ENCODE peak calls at places on chromosomes 2 and 18, in seven cellular contexts. N is pancreas, M is AG09309, K is RWPE2, D is MM.1S, R is tibial artery, L is neural crest cell. I is an unnamed sample.

GRCh38 chr2:239826376-239826775 is 198.8 kb downstream of the NDUFA10 start:
- DNase-seq in N (no peak), M (no peak), K (no peak), D (no peak), R (no peak), L (no peak), I (no peak)

GRCh38 chr2:39380525-39381150 is 56.4 kb downstream of the MAP4K3 start:
- DNase-seq in N (no peak), M (no peak), K (no peak), D (no peak), R (no peak), L (no peak), I (no peak)

GRCh38 chr2:69177785-69178636 is 165.0 kb downstream of the ANTXR1 start:
- DNase-seq in N (peak; percentile 68), M (peak; percentile 91), K (peak; percentile 92), D (no peak), R (peak; percentile 97), L (peak; percentile 21), I (no peak)

GRCh38 chr2:45283764-45284620 is 274.7 kb upstream of the SIX2 start:
- DNase-seq in N (no peak), M (peak; percentile 65), K (no peak), D (no peak), R (no peak), L (no peak), I (no peak)

GRCh38 chr18:40810371-40810770 is 1144.7 kb upstream of the PIK3C3 start:
- DNase-seq in N (no peak), M (no peak), K (no peak), D (no peak), R (no peak), L (no peak), I (no peak)

GRCh38 chr2:150878347-150878746 is 383.3 kb downstream of the RBM43 start:
- DNase-seq in N (no peak), M (no peak), K (no peak), D (no peak), R (no peak), L (no peak), I (no peak)

GRCh38 chr2:46781468-46782189 is 134.0 kb downstream of the MCFD2 start:
- DNase-seq in N (no peak), M (no peak), K (no peak), D (no peak), R (no peak), L (no peak), I (no peak)

GRCh38 chr2:168254158-168254935 is 7.0 kb upstream of the STK39 start:
- DNase-seq in N (no peak), M (no peak), K (no peak), D (no peak), R (no peak), L (no peak), I (no peak)

GRCh38 chr2:198309673-198310280 is 505.4 kb downstream of the PLCL1 start:
- DNase-seq in N (no peak), M (no peak), K (no peak), D (peak; percentile 52), R (peak; percentile 32), L (peak; percentile 68), I (peak; percentile 54)

GRCh38 chr2:220458051-220458450 is 830.6 kb downstream of the SLC4A3 start:
- DNase-seq in N (no peak), M (no peak), K (no peak), D (no peak), R (no peak), L (no peak), I (no peak)

GRCh38 chr18:48826271-48826670 is 124.5 kb downstream of the SMAD7 start:
- DNase-seq in N (peak; percentile 31), M (no peak), K (no peak), D (no peak), R (peak; percentile 11), L (no peak), I (no peak)

GRCh38 chr2:122300758-122301157 is 545.3 kb downstream of the TSN start:
- DNase-seq in N (no peak), M (no peak), K (no peak), D (peak; percentile 36), R (no peak), L (no peak), I (no peak)

GRCh38 chr2:46416739-46417403 is 62.5 kb upstream of the TMEM247 start:
- DNase-seq in N (no peak), M (no peak), K (no peak), D (no peak), R (no peak), L (no peak), I (no peak)

GRCh38 chr2:158774663-158775062 is 20.5 kb upstream of the DAPL1 start:
- DNase-seq in N (no peak), M (no peak), K (no peak), D (no peak), R (no peak), L (no peak), I (no peak)

GRCh38 chr2:210072922-210073509 is 70.6 kb downstream of the RPE start:
- DNase-seq in N (no peak), M (peak; percentile 5), K (no peak), D (peak; percentile 24), R (no peak), L (no peak), I (peak; percentile 18)

GRCh38 chr2:183035298-183035953 is 2.8 kb downstream of the NCKAP1 start:
- DNase-seq in N (no peak), M (no peak), K (no peak), D (no peak), R (no peak), L (no peak), I (no peak)

GRCh38 chr2:238117199-238118154 is 17.3 kb downstream of the ESPNL start:
- DNase-seq in N (no peak), M (no peak), K (no peak), D (no peak), R (no peak), L (no peak), I (no peak)

GRCh38 chr2:235462415-235462790 is 31.4 kb upstream of the AGAP1 start:
- DNase-seq in N (no peak), M (no peak), K (no peak), D (no peak), R (no peak), L (no peak), I (no peak)

GRCh38 chr18:35386600-35387366 is 9.6 kb upstream of the ZNF396 start:
- DNase-seq in N (no peak), M (peak; percentile 52), K (no peak), D (peak; percentile 63), R (peak; percentile 66), L (peak; percentile 55), I (peak; percentile 70)

GRCh38 chr2:174971868-174972781 is 33.1 kb downstream of the CHN1 start:
- DNase-seq in N (no peak), M (peak; percentile 40), K (no peak), D (no peak), R (no peak), L (no peak), I (no peak)

GRCh38 chr2:230931556-230932231 is 6.7 kb upstream of the GPR55 start:
- DNase-seq in N (no peak), M (no peak), K (peak; percentile 52), D (no peak), R (no peak), L (no peak), I (no peak)

GRCh38 chr2:52475600-52475999 is 1292.0 kb upstream of the CHAC2 start:
- DNase-seq in N (no peak), M (no peak), K (no peak), D (peak; percentile 18), R (no peak), L (no peak), I (no peak)

GRCh38 chr18:11651899-11652298 is 37.2 kb upstream of the GNAL start:
- DNase-seq in N (no peak), M (no peak), K (no peak), D (no peak), R (no peak), L (no peak), I (no peak)

GRCh38 chr2:100105678-100106054 is 36.7 kb downstream of the AFF3 start:
- DNase-seq in N (no peak), M (no peak), K (no peak), D (no peak), R (no peak), L (no peak), I (no peak)

GRCh38 chr2:26555246-26556133 is 77.6 kb upstream of the OTOF start:
- DNase-seq in N (peak; percentile 34), M (no peak), K (peak; percentile 17), D (no peak), R (no peak), L (no peak), I (no peak)
- TF ChIP-seq CTCF in N (no peak), M (peak; percentile 30), K (no peak), D (no peak), R (no peak), L (no peak), I (no peak)

GRCh38 chr2:120205901-120206581 is 17.2 kb downstream of the TMEM185B start:
- DNase-seq in N (no peak), M (no peak), K (no peak), D (no peak), R (no peak), L (peak; percentile 55), I (peak; percentile 62)
- TF ChIP-seq CTCF in N (no peak), M (peak; percentile 56), K (no peak), D (peak; percentile 44), R (peak; percentile 9), L (peak; percentile 56), I (peak; percentile 47)

DNA sequence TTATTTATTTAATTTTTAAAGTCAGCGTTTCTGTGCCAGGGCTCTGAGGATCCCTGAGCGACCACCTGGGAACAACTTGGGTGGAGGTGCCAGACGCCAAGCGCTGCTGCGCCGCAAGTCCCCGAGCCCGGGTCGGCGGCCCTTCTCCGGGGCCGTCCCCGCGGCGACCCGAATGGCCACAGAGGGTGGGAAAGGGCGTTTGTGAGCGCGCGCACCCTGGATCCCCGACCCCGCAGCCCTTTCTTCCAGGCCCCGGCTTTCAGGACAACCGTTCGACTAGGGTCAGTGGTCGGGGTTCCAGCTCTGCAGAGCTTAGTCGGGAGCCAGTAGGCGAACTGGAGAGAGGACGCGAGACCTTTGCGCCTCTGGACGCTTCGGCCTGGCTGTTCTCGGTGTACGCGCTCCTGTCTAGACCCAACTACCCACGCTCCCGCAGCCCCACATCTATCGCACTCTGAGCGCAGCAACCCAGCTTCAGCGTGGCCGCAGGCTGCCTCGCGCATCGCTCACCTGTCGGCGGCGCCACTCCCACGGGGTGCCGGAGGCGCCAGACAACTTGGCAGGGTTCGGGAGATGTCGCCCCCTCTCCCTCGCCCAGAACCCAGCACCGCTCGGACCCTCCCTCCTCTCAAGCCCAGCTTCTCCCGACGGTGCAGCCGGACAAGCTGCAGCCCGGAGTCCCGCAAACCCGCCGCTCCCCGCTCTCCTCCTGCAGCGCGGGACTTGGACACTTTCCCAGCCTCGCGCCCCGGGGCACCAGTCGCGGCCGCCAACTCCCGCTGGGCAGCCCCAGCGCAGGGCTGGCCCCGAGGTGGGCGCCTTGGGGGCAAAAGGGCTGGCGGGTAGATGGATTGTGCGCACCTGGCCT is 785 bp downstream of the LYPD1 start:
- DNase-seq in N (peak; percentile 71), M (no peak), K (no peak), D (no peak), R (no peak), L (peak; percentile 22), I (no peak)
- TF ChIP-seq CTCF in N (no peak), M (peak; percentile 21), K (no peak), D (no peak), R (no peak), L (peak; percentile 27), I (no peak)

DNA sequence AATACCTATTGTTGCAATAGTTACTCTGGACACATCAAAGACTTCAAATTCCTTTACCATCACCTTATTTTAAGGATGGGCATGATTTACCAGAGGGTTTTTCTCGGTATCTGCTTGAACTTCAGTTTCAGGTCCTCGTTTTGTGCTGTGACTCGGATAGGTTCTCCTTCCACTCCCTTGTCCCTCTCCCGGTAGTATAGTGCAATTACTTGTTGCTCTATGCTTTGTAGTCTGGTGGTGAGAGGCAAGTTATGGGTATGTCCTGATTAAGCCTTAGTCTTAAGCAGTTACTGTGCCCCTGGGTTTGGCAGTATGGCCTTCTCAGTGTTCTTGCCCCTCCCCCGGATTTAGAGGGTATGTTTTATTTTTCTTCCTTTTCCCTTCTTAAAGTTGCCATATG is 96.6 kb downstream of the RHBDD1 start:
- DNase-seq in N (no peak), M (no peak), K (no peak), D (peak; percentile 17), R (no peak), L (no peak), I (no peak)
- TF ChIP-seq CTCF in N (no peak), M (no peak), K (no peak), D (peak; percentile 39), R (no peak), L (no peak), I (no peak)